ENCODE peak calls at places on chromosomes 4 and X, in ten cellular contexts. Q, L, X, P, R, N, C, E, S and Y are unnamed samples.

GRCh38 chr4:130573742-130574141 is 1477.8 kb downstream of the C4orf33 start:
- DNase-seq in Q (no peak), L (no peak), X (no peak), P (no peak), R (no peak), N (no peak), C (no peak), E (no peak), S (no peak), Y (no peak)

GRCh38 chr4:4428966-4429875 is 42.3 kb downstream of the NSG1 start:
- DNase-seq in Q (no peak), L (no peak), X (no peak), P (no peak), R (no peak), N (no peak), C (no peak), E (no peak), S (no peak), Y (no peak)

GRCh38 chr4:74794341-74794801 is at the start of gene BTC:
- DNase-seq in Q (no peak), L (peak; percentile 71), X (peak; percentile 18), P (no peak), R (peak; percentile 69), N (no peak), C (no peak), E (peak; percentile 27), S (peak; percentile 34), Y (no peak)

GRCh38 chr4:7240341-7240740 is 48.0 kb downstream of the SORCS2 start:
- DNase-seq in Q (no peak), L (no peak), X (no peak), P (no peak), R (no peak), N (no peak), C (no peak), E (no peak), S (no peak), Y (no peak)

GRCh38 chr4:1196421-1197183 is 24.2 kb upstream of the SPON2 start:
- DNase-seq in Q (no peak), L (no peak), X (no peak), P (no peak), R (no peak), N (no peak), C (no peak), E (no peak), S (no peak), Y (no peak)

GRCh38 chr4:64713256-64713840 is 304.1 kb upstream of the TECRL start:
- DNase-seq in Q (no peak), L (peak; percentile 81), X (peak; percentile 20), P (no peak), R (peak; percentile 9), N (no peak), C (peak; percentile 3), E (peak; percentile 0), S (no peak), Y (no peak)

GRCh38 chrX:65697915-65698796 is 30.7 kb downstream of the MSN start:
- DNase-seq in Q (peak; percentile 28), L (no peak), X (peak; percentile 82), P (no peak), R (no peak), N (peak; percentile 9), C (no peak), E (no peak), S (peak; percentile 44), Y (no peak)

GRCh38 chr4:181821039-181822004 is 421.9 kb upstream of the TENM3 start:
- DNase-seq in Q (no peak), L (no peak), X (no peak), P (no peak), R (no peak), N (no peak), C (peak; percentile 31), E (peak; percentile 43), S (no peak), Y (no peak)

GRCh38 chr4:1285790-1286553 is 3.7 kb upstream of the MAEA start:
- DNase-seq in Q (no peak), L (peak; percentile 7), X (peak; percentile 32), P (no peak), R (no peak), N (no peak), C (no peak), E (no peak), S (no peak), Y (no peak)

GRCh38 chr4:38562751-38563198 is 101.2 kb upstream of the KLF3 start:
- DNase-seq in Q (no peak), L (peak; percentile 6), X (peak; percentile 82), P (no peak), R (no peak), N (no peak), C (no peak), E (peak; percentile 59), S (peak; percentile 39), Y (no peak)

GRCh38 chrX:107451754-107452153 is 2.3 kb downstream of the FRMPD3 start:
- DNase-seq in Q (no peak), L (no peak), X (no peak), P (no peak), R (no peak), N (no peak), C (no peak), E (no peak), S (no peak), Y (no peak)

GRCh38 chrX:150324035-150324728 is 38.9 kb upstream of the MAMLD1 start:
- DNase-seq in Q (no peak), L (peak; percentile 71), X (peak; percentile 49), P (no peak), R (no peak), N (no peak), C (peak; percentile 89), E (peak; percentile 73), S (peak; percentile 53), Y (peak; percentile 30)

DNA sequence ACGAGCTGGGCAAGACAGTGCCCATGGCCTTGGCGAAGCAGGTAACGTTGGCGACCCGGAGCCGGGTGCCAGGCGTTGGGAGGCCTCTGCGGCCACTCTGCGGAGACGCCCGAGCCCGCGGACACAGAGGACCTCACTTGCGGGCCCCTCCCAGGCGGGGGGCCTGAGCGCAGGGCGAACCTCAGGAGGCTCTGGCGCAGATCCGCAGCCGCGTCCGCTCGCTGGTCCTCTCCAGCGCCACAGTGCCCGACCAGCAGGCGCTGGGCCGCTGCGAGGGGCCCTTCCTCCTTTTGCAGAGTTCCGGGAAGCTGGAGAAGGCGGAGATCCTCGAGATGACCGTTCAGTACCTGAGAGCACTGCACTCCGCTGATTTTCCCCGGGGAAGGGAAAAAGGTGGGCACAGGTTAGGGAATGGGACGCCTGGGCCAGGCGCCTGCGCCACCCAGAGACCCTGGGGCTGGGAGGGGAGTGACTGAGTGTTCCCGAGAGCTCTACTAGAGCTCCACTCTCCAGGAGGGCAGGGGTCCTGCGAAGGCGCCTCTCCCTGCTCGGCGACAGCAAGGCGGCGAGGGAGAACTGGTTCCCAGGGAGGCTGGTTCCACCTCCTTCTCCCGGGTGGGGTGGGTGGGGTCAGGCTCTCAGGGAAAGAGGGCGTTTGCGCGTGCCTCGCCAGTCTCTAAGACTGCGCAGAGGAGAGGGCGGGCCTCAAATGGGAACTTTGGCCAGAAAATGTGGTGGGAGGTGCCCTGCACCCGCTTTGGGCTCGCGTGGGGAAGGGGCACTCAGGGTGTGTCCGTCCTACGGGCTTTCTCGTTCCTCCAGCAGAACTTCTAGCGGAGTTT is 1.4 kb downstream of the HELT start:
- DNase-seq in Q (no peak), L (no peak), X (no peak), P (no peak), R (peak; percentile 43), N (no peak), C (no peak), E (no peak), S (no peak), Y (no peak)
- H3K27me3 ChIP-seq in Q (peaks cover 45% of the 10 kb centered on the region), L (peaks cover 88% of the 10 kb centered on the region), X (peaks cover 98% of the 10 kb centered on the region), P (no peaks in the 10 kb centered on the region), R (peaks cover 2% of the 10 kb centered on the region), N (peaks cover 78% of the 10 kb centered on the region), C (peaks cover 80% of the 10 kb centered on the region), E (peaks cover 46% of the 10 kb centered on the region), S (peaks cover 71% of the 10 kb centered on the region), Y (peaks cover 49% of the 10 kb centered on the region)

DNA sequence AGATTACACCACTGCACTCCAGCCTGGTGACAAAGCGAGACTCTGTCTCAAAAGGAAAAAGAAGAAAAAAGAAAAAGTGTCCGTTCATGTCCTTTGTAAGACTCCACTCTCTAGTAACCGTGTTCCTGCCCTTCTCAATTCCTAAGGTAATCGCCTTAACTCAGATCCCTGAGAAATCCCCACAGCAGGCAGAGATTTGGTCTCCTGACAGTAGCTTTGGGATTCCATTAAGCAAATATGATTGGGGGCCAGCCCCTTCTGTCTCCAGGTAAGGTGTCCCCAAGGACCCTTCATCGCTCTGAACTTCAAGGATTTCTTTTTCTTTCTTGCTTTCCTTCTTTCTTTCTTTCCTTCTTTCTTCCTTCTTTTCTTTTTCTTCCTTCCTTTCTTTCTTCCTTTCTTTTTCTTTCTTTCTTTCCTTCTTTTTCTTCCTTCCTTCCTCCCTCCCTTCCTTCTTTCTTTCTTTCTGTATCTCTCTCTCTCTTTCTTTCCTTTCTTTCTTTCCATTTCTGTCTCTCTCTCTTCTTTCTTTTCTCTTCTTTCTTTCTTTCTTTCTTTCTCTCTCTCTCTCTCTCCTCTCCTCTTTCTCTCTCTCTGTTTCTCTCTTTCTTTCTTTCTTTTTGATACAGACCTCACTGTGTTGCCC is 2.1 kb upstream of the ASMT start:
- DNase-seq in Q (no peak), L (no peak), X (no peak), P (no peak), R (no peak), N (no peak), C (no peak), E (no peak), S (no peak), Y (no peak)
- TF ChIP-seq CTCF in Q (no peak), L (no peak), X (no peak), P (no peak), R (no peak), N (no peak), C (no peak), E (no peak), S (no peak), Y (no peak)

GRCh38 chr4:108168213-108168671 is 490 bp downstream of the LEF1 start:
- DNase-seq in Q (no peak), L (no peak), X (no peak), P (no peak), R (no peak), N (no peak), C (no peak), E (peak; percentile 49), S (no peak), Y (no peak)
- H3K27me3 ChIP-seq in Q (peaks cover 28% of the 10 kb centered on the region), L (peaks cover 73% of the 10 kb centered on the region), X (peaks cover 98% of the 10 kb centered on the region), P (no peaks in the 10 kb centered on the region), R (no peaks in the 10 kb centered on the region), N (peaks cover 11% of the 10 kb centered on the region), C (peaks cover 57% of the 10 kb centered on the region), E (peaks cover 44% of the 10 kb centered on the region), S (peaks cover 30% of the 10 kb centered on the region), Y (peaks cover 44% of the 10 kb centered on the region)

DNA sequence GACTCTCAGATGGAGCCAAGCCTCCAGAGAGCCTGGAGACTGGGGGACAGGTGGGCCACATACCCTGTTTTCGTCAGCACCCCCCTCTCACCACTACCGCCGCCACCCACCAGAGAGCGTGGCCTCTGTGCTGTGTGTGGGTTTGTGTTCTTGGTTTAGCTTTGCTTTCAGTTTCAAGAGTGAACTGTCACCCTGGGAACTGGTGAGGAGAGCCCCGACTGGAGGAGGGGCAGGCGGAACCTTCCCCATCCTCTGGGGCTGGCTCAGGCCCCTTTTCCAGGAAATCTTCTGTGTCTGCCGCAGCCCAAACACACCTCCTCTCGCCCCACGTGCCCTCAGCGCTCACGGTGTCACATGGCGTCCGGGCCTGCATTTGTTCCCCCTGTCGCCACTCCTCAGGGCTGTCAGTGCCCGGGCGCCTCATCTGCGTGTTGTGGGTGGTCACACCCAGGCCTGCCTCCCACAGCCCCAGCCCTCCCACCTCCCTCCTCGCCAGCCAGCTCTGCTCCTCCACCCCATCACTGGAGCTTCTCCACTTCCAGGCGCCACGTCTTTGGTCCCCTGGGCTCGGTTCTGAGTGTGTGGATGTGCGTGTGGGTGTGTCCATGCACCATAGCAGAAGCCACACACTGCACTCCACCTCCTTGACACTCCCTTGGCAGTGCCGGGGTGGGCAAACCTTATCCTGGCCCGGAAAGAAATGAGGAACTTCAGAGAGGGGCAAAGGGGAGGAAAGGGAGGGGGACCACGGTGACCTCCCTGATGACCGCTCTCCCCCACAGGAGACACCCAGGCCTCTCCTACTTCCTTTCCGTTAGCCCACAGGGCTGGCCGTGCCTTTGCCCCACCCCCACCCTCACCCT is 27.8 kb downstream of the ELF4 start:
- DNase-seq in Q (no peak), L (no peak), X (no peak), P (peak; percentile 37), R (no peak), N (peak; percentile 37), C (no peak), E (no peak), S (no peak), Y (no peak)
- TF ChIP-seq CTCF in Q (no peak), L (no peak), X (no peak), P (no peak), R (no peak), N (peak; percentile 23), C (peak; percentile 13), E (no peak), S (no peak), Y (no peak)